ENCODE peak calls at places on chromosomes 4 and X, in seven cellular contexts. U is transverse colon, E is tibial nerve, L is mucosa of descending colon, C is RWPE2, K is left ventricle myocardium inferior, D is Caco-2. X is an unnamed sample. For H3K9me3, the result is how much of the 10 kb centered on the place peaks cover.

GRCh38 chrX:24682739-24683432 is 10.8 kb upstream of the POLA1 start:
- DNase-seq in U (no peak), E (no peak), L (no peak), C (no peak), K (no peak), D (no peak), X (no peak)

GRCh38 chr4:25922812-25923369 is 8.9 kb downstream of the SMIM20 start:
- DNase-seq in U (no peak), E (no peak), L (no peak), C (no peak), K (no peak), D (no peak), X (no peak)

GRCh38 chr4:151688785-151689043 is 72.1 kb downstream of the GATB start:
- DNase-seq in U (no peak), E (no peak), L (no peak), C (no peak), K (no peak), D (no peak), X (no peak)

GRCh38 chrX:8879750-8880149 is 78.6 kb upstream of the FAM9A start:
- DNase-seq in U (peak), E (peak), L (no peak), C (no peak), K (no peak), D (peak), X (peak)

GRCh38 chr4:57074753-57075152 is 35.4 kb downstream of the IGFBP7 start:
- DNase-seq in U (no peak), E (no peak), L (no peak), C (no peak), K (no peak), D (no peak), X (no peak)

GRCh38 chr4:100736651-100737450 is 219.0 kb upstream of the EMCN start:
- DNase-seq in U (no peak), E (peak), L (no peak), C (no peak), K (no peak), D (no peak), X (no peak)

GRCh38 chr4:158176108-158176507 is 3.3 kb upstream of the GASK1B start:
- DNase-seq in U (peak), E (no peak), L (no peak), C (no peak), K (no peak), D (no peak), X (no peak)

GRCh38 chr4:4990329-4990728 is 28.9 kb downstream of the CYTL1 start:
- DNase-seq in U (no peak), E (no peak), L (no peak), C (no peak), K (no peak), D (no peak), X (no peak)

DNA sequence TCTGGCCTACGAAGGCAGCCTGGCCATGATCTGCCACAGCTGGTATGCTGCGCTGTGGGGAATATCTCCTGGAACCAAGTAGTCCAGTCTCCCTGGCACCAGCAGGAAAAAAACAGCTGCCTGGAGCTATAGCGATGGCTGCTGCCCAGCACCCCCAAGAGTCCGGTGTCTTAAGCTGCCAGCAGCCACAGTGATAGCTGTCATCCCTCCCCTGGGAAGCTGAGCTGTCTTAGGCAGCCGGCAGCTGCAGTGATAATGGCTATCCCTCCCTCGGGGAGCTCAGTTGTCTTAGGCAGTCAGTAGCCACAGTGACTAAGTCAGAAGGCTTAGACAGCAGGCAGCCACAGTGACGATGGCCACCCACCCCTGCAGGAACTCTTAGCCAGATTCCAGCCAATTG is 205.1 kb downstream of the STPG2 start:
- DNase-seq in U (no peak), E (no peak), L (no peak), C (no peak), K (no peak), D (no peak), X (peak)
- TF ChIP-seq CTCF in U (no peak), E (no peak), L (no peak), C (no peak), K (no peak), D (no peak), X (no peak)

DNA sequence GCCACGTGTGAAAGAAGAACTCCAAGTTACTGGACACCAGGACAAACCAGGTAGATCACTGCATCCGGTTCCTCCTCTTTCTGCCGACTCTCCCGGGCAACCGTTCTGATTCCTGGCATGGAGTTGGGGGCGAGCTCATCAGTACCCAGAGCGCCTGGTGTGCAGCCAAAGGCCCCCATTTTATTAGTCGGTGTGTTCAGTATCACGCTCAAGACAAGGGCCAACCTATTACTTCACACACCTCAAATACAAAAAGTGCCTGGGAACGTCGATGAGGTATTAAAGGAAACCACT is 2.8 kb upstream of the CTBP1 start:
- DNase-seq in U (no peak), E (no peak), L (no peak), C (no peak), K (no peak), D (no peak), X (no peak)
- H3K9me3 ChIP-seq in U (under half), E (under half), L (under half), C (under half), K (under half), D (under half), X (under half)

DNA sequence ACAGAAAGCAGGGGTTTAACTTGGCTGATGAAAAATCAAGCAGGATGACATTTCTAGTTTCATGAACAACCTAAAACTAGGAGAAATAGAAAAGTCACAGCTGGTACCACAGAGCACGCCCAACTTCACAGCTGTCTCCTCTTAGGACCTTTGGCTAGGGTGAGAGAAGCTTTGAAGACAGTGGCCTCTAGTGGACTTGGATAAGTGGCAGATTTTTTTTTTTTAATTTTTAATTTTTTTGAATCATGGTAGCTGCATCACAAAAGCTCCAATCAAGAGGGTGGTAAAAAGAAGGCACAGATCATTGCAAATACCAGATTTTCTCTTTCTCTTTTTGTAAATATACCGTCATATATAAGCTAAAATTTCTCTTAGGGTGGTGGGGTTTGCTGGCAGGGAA is 20.2 kb upstream of the MAP3K15 start:
- DNase-seq in U (no peak), E (no peak), L (no peak), C (no peak), K (no peak), D (no peak), X (no peak)
- TF ChIP-seq CTCF in U (peak), E (no peak), L (no peak), C (peak), K (peak), D (peak), X (peak)

DNA sequence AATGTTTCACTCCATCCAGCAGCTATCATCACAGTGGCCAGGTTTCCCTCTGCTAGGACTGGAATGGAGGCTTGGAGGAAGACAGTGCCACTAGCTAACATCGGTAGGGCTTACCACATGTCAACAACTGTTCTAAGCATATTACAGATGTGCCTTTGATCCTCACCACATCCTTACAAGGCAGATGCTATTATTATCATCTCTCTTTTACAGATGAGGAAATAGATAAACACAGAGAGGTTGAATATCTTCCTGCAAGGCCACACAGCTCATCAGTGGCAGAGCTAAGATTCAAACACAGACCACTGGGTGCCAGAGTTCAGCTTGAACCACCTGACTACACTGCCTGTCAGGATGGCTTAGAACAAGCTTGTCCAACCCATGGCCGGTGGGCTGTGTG is 47.4 kb downstream of the MAMLD1 start:
- DNase-seq in U (no peak), E (no peak), L (no peak), C (no peak), K (no peak), D (no peak), X (no peak)
- H3K9me3 ChIP-seq in U (under half), E (under half), L (under half), C (under half), K (under half), D (under half), X (under half)

DNA sequence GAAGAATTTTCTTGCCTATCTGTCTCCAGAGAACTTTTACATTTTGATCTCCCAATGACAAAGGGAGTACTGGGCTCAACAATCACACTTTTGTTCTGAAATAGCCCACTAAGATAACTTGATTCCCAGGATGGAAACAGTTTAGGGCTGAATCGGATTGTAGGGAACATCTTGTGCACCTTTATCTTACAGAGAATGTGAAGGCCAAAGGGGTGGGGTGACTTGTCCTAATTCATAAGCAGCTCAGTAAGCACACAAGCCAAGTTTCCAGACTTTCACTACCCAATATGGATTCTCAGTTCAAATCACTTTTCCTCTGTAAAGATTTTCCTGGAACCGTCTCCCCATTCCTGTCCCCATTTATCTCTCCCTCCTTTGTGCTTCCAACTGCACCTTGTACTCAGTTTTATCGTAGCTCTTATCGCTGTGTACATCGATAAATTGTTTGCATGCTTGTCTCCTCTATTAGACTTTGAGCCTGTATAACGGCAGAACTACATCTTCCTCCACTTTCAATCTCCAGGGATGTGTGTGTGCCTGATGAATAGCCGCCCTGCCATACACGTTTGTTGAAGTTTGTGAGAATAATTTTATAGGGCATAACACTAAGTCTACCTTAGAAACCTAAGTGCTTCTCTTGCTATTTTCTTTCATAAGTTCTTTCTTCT is 77.4 kb downstream of the MBNL3 start:
- DNase-seq in U (no peak), E (no peak), L (no peak), C (no peak), K (no peak), D (peak), X (no peak)
- TF ChIP-seq CTCF in U (no peak), E (no peak), L (no peak), C (no peak), K (no peak), D (no peak), X (no peak)

GRCh38 chrX:151701531-151701930 is 6.3 kb downstream of the PRRG3 start:
- DNase-seq in U (no peak), E (no peak), L (no peak), C (no peak), K (no peak), D (no peak), X (no peak)
- H3K9me3 ChIP-seq in U (under half), E (under half), L (under half), C (under half), K (under half), D (under half), X (under half)

GRCh38 chr4:156158747-156159146 is 205.1 kb upstream of the CTSO start:
- DNase-seq in U (no peak), E (no peak), L (no peak), C (no peak), K (no peak), D (no peak), X (no peak)

GRCh38 chr4:156154978-156155377 is 201.3 kb upstream of the CTSO start:
- DNase-seq in U (no peak), E (no peak), L (no peak), C (no peak), K (no peak), D (no peak), X (no peak)
- TF ChIP-seq CTCF in U (no peak), E (no peak), L (no peak), C (peak), K (no peak), D (no peak), X (no peak)

GRCh38 chr4:20020049-20020448 is 231.7 kb upstream of the SLIT2 start:
- DNase-seq in U (no peak), E (no peak), L (no peak), C (no peak), K (no peak), D (no peak), X (no peak)

GRCh38 chr4:20019310-20020015 is 232.2 kb upstream of the SLIT2 start:
- DNase-seq in U (peak), E (no peak), L (no peak), C (no peak), K (no peak), D (no peak), X (no peak)

GRCh38 chr4:20017439-20017838 is 234.3 kb upstream of the SLIT2 start:
- DNase-seq in U (no peak), E (no peak), L (no peak), C (no peak), K (no peak), D (no peak), X (no peak)

GRCh38 chr4:20026456-20026855 is 225.2 kb upstream of the SLIT2 start:
- DNase-seq in U (no peak), E (no peak), L (no peak), C (no peak), K (no peak), D (no peak), X (no peak)

DNA sequence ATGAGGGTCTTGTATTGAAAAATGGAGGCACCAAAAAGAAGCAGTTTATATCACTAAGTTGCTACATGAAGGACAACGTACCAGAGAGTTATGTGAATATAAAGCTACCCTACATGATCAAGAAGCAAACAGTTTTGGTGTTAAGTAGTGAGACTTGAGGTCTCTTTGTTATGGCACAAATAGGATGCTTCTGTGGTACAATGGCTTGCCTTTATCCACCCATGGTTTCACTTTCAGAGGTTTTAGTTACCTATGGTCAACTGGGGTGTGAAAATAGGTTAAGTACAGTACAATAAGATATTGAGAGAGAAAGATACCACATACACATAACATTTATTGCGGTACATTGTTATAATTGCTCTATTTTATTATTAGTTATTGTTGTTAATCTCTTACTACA is 229.2 kb upstream of the SLIT2 start:
- DNase-seq in U (no peak), E (no peak), L (no peak), C (no peak), K (no peak), D (no peak), X (no peak)
- H3K9me3 ChIP-seq in U (under half), E (under half), L (under half), C (under half), K (under half), D (under half), X (under half)

DNA sequence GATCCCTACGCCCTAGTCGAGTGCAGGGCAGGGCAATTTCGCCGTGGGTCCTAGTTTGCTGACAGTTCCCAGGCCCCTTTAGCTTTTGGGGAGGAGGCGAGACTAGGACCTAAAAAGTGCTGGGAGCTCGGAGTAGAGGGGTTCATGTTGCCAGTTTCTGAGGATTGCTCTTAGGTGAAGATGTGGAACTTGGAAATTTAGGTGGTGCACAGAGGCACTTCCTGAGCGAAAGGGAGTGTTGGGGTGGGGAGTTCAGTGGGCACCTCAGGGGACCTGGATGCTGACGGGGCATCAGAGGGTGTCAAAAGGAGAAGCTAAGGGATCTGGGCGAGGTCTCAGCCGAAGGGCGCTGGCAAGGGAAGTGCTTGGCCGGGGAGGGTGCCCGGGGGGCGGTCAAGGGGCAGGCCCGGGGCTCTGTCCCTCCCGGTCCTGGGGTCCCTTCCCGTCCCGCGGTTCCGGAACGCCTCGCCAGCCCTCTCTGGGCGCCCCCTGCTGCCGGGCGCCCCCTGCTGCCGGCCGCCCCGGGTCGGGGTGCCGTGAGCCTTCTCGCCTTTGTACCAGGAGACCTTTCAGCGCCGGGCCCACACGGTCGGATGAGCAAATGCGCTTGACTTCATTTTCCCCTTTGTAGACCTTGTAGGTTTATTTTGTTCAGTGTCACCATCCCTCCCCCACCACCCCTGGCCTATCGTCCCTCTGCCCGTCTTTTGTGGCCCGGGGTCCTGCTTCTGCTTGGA is 3.0 kb upstream of the PHOX2B start:
- DNase-seq in U (no peak), E (no peak), L (no peak), C (no peak), K (no peak), D (no peak), X (peak)
- TF ChIP-seq CTCF in U (peak), E (no peak), L (no peak), C (peak), K (peak), D (peak), X (peak)

GRCh38 chr4:47068986-47069385 is 37.6 kb downstream of the GABRB1 start:
- DNase-seq in U (no peak), E (no peak), L (no peak), C (no peak), K (no peak), D (no peak), X (no peak)

GRCh38 chr4:47061435-47061834 is 30.1 kb downstream of the GABRB1 start:
- DNase-seq in U (no peak), E (no peak), L (no peak), C (no peak), K (no peak), D (no peak), X (no peak)

GRCh38 chr4:47060561-47060960 is 29.2 kb downstream of the GABRB1 start:
- DNase-seq in U (no peak), E (no peak), L (no peak), C (no peak), K (no peak), D (no peak), X (no peak)

DNA sequence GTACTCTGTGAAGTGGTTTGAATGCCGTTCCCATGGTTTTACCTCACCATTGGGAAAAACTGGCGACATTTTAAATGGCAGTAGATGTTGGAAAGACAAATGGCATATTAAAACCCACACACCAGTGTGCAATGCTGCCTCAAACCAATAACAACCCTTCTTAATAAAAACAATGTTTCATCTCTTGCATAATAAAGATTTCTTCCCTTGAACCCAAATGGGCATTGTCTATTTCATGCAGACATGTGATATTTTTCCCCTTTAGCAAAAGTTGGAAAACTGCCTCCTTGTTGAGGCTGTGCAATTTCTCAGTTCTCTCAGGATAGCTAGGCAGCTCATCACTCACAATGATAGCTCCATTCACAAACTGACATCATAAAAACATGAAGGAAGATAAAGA is 33.7 kb downstream of the GABRB1 start:
- DNase-seq in U (no peak), E (no peak), L (no peak), C (no peak), K (no peak), D (no peak), X (no peak)
- H3K9me3 ChIP-seq in U (under half), E (under half), L (under half), C (under half), K (under half), D (under half), X (under half)